ENCODE peak calls at places on chromosomes 2 and 18, in four cellular contexts. C, Z, R and O are unnamed samples.

GRCh38 chr18:8835556-8835955 is 130.2 kb downstream of the MTCL1 start:
- DNase-seq in C (no peak), Z (no peak), R (no peak), O (no peak)

GRCh38 chr2:2664989-2665833 is 334.1 kb upstream of the MYT1L start:
- DNase-seq in C (no peak), Z (no peak), R (peak), O (no peak)

GRCh38 chr18:79935925-79936324 is 15.5 kb downstream of the SLC66A2 start:
- DNase-seq in C (no peak), Z (no peak), R (no peak), O (no peak)

GRCh38 chr18:74326238-74326637 is 10.6 kb downstream of the C18orf63 start:
- DNase-seq in C (no peak), Z (no peak), R (no peak), O (no peak)

GRCh38 chr2:219962089-219962488 is 334.7 kb downstream of the SLC4A3 start:
- DNase-seq in C (no peak), Z (no peak), R (no peak), O (no peak)

GRCh38 chr2:43057742-43058706 is 168.4 kb downstream of the ZFP36L2 start:
- DNase-seq in C (no peak), Z (no peak), R (no peak), O (no peak)

GRCh38 chr2:27175330-27175729 is 26.5 kb downstream of the TCF23 start:
- DNase-seq in C (no peak), Z (no peak), R (no peak), O (no peak)

GRCh38 chr2:120952318-120952717 is 216.7 kb downstream of the GLI2 start:
- DNase-seq in C (no peak), Z (no peak), R (no peak), O (no peak)

GRCh38 chr2:211957799-211958198 is 580.8 kb downstream of the ERBB4 start:
- DNase-seq in C (no peak), Z (no peak), R (no peak), O (no peak)

GRCh38 chr2:85986121-85986520 is 97.3 kb upstream of the ST3GAL5 start:
- DNase-seq in C (no peak), Z (no peak), R (no peak), O (no peak)

GRCh38 chr2:162000466-162000865 is 73.5 kb downstream of the DPP4 start:
- DNase-seq in C (no peak), Z (no peak), R (no peak), O (no peak)

GRCh38 chr2:72148975-72149555 is 1.4 kb upstream of the CYP26B1 start:
- DNase-seq in C (no peak), Z (peak), R (no peak), O (peak)

GRCh38 chr2:118309201-118310015 is 221.1 kb downstream of the INSIG2 start:
- DNase-seq in C (no peak), Z (no peak), R (no peak), O (no peak)

GRCh38 chr2:50951416-50951815 is 80.5 kb downstream of the NRXN1 start:
- DNase-seq in C (no peak), Z (no peak), R (no peak), O (no peak)

GRCh38 chr2:174694196-174694878 is 69.9 kb downstream of the CHRNA1 start:
- DNase-seq in C (no peak), Z (no peak), R (no peak), O (no peak)

GRCh38 chr2:160220545-160221009 is 20.5 kb upstream of the ITGB6 start:
- DNase-seq in C (no peak), Z (no peak), R (no peak), O (no peak)

GRCh38 chr2:108199726-108200125 is 40.0 kb upstream of the SULT1C3 start:
- DNase-seq in C (no peak), Z (no peak), R (no peak), O (no peak)

GRCh38 chr2:54348672-54349071 is 92.6 kb upstream of the TSPYL6 start:
- DNase-seq in C (no peak), Z (no peak), R (no peak), O (no peak)

GRCh38 chr2:128423788-128424165 is 105.1 kb upstream of the HS6ST1 start:
- DNase-seq in C (no peak), Z (no peak), R (no peak), O (no peak)

GRCh38 chr18:25669741-25670140 is 317.8 kb upstream of the ZNF521 start:
- DNase-seq in C (no peak), Z (no peak), R (no peak), O (no peak)
- TF ChIP-seq CTCF in C (no peak), Z (no peak), R (no peak), O (peak)

GRCh38 chr2:234257859-234258561 is 207.5 kb downstream of the SPP2 start:
- DNase-seq in C (peak), Z (no peak), R (peak), O (peak)
- TF ChIP-seq RAD21 in C (peak), Z (no peak), R (peak), O (peak)

GRCh38 chr18:57738078-57738477 is 65.0 kb downstream of the ATP8B1 start:
- DNase-seq in C (no peak), Z (no peak), R (no peak), O (no peak)
- TF ChIP-seq POLR2AphosphoS5 in C (no peak), Z (no peak), R (no peak), O (no peak)

GRCh38 chr2:170530803-170531564 is 184.2 kb upstream of the SP5 start:
- DNase-seq in C (no peak), Z (no peak), R (no peak), O (no peak)

GRCh38 chr2:170531876-170532275 is 183.3 kb upstream of the SP5 start:
- DNase-seq in C (no peak), Z (no peak), R (no peak), O (no peak)

GRCh38 chr2:170525566-170525900 is 189.6 kb upstream of the SP5 start:
- DNase-seq in C (no peak), Z (no peak), R (peak), O (no peak)

GRCh38 chr2:170533156-170533555 is 182.0 kb upstream of the SP5 start:
- DNase-seq in C (no peak), Z (no peak), R (no peak), O (no peak)

GRCh38 chr2:170530284-170530745 is 184.8 kb upstream of the SP5 start:
- DNase-seq in C (no peak), Z (no peak), R (no peak), O (peak)
- TF ChIP-seq CTCF in C (no peak), Z (no peak), R (no peak), O (no peak)

GRCh38 chr2:234914371-234915154 is 37.3 kb upstream of the SH3BP4 start:
- DNase-seq in C (no peak), Z (no peak), R (no peak), O (no peak)
- TF ChIP-seq RAD21 in C (no peak), Z (no peak), R (no peak), O (no peak)

DNA sequence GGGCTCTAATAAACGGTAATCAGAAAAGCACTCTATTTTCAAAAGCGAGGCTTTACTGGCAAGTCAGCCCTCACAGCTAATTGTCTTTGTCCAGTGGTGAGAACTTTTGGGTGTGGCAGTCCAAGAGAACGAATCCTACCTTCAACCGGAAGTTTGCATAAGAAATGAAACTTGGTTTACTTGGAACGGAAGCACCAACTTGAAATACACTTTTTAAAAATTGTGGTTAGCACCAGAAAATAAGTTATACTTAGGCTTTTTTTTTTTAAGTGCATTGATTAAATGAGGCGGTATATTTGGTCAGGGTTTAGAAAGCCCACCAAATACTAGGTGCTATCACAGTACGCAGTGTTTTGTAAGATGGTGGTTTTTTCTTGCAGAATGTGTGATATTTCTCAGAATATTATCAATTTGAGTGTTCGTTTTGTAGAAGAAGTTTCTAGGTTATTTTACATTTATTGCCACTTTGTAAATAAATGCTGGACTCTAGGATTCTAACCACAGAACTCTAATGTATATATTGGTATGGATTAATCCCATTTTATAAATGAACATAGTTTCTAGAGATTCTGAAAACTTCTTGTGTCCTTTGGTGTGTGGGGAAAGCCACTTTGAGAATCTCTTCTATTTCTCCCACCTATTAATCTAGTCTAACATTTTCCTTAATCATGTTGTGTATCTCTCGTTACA is 1.2 kb downstream of the MYL12A start:
- DNase-seq in C (no peak), Z (no peak), R (no peak), O (no peak)
- TF ChIP-seq POLR2AphosphoS5 in C (no peak), Z (no peak), R (no peak), O (peak)

DNA sequence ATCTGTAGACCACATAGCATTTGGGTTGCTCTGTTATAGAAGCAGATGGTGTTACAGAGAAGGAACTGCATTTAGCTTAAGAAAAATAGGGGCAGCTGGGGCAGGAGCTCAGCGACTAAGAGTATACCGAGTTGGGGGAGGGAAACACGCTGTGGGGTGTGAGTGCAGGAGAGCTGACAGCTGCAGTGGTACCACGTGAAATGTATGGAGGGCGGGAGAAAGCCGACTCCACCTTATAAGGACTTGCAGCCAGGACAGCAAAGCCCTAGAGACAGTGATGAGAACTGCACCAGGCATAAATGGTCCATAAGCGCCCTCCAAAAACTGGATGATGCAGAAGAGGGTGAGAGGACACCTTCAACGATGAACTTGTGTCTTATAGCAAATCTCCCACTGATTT is 237.6 kb downstream of the PRKCE start:
- DNase-seq in C (no peak), Z (peak), R (no peak), O (no peak)
- TF ChIP-seq CTCF in C (peak), Z (peak), R (peak), O (no peak)

GRCh38 chr2:26086779-26087178 is 52.9 kb downstream of the RAB10 start:
- DNase-seq in C (no peak), Z (no peak), R (no peak), O (no peak)

GRCh38 chr2:26089337-26089736 is 55.5 kb downstream of the RAB10 start:
- DNase-seq in C (no peak), Z (no peak), R (no peak), O (no peak)

GRCh38 chr2:26086155-26086634 is 52.3 kb downstream of the RAB10 start:
- DNase-seq in C (no peak), Z (no peak), R (peak), O (no peak)

DNA sequence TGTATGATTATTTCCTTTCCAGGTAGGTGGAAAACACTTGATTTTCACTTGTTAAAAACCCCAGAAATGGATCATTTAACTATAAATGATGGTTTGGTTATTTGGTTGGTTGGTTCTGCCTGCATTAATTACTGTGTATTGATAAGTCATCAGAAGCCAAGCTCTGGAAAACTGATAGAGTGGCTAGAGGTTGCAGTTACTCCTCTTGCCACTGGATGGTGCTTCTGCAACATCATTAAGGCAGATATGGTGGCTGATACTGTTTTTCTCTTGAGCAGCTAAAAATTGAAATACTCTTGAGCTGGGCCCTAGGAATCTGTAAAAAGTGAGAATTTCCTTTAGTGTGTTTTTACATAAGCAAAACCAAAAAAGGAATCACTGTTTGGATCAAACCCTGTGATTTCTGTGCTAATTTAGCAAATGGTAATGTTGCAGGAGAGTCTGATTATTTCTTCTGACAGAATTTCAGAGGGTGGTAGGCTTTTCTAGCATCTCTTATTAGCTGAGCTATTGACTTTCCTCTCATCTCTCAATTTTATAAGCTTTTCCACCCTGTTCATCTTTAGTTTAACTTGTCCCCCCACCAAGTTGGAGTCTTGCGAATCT is 54.3 kb downstream of the RAB10 start:
- DNase-seq in C (no peak), Z (peak), R (no peak), O (peak)
- TF ChIP-seq RAD21 in C (peak), Z (peak), R (peak), O (peak)